ENCODE peak calls at places on chromosomes 7 and 10, in eight cellular contexts. G is HCEC 1CT; F is stimulated activated naive CD8-positive, alpha-beta T cell treated with anti-CD3 and anti-CD28 coated beads, Interleukin-15, Interleukin-2, amounts not matched to agents 100 U/mL and 50 U/mL, for 24 hours; S is immature natural killer cell; Q is activated T-helper 9 cell treated with anti-CD3 and anti-CD28 coated beads, Interleukin-2, amount 50 U/mL, for 16 hours; X is iris pigment epithelial cell; J is NCI-H82; T is stimulated activated CD8-positive, alpha-beta memory T cell treated with anti-CD3 and anti-CD28 coated beads, Interleukin-15, amount 100 ng/mL, for 24 hours. L is an unnamed sample.
A peak's percentile ranks its signal among the peaks of the same experiment; 100 is the strongest.

GRCh38 chr10:3025300-3025699 is 42.0 kb upstream of the PFKP start:
- DNase-seq in G (no peak), F (no peak), S (no peak), Q (no peak), X (no peak), J (no peak), T (no peak), L (no peak)

GRCh38 chr10:101512741-101513140 is 75.3 kb downstream of the POLL start:
- DNase-seq in G (peak; percentile 61), F (no peak), S (no peak), Q (no peak), X (peak; percentile 45), J (no peak), T (no peak), L (no peak)

GRCh38 chr10:6362879-6363278 is 160.1 kb downstream of the PFKFB3 start:
- DNase-seq in G (no peak), F (no peak), S (no peak), Q (no peak), X (no peak), J (no peak), T (no peak), L (no peak)

GRCh38 chr7:116185450-116185849 is 24.9 kb upstream of the TES start:
- DNase-seq in G (no peak), F (no peak), S (no peak), Q (no peak), X (no peak), J (no peak), T (no peak), L (no peak)

GRCh38 chr7:105972276-105972675 is 9.2 kb downstream of the CDHR3 start:
- DNase-seq in G (no peak), F (no peak), S (no peak), Q (no peak), X (no peak), J (no peak), T (no peak), L (no peak)

GRCh38 chr10:133388265-133388972 is 5.5 kb upstream of the MTG1 start:
- DNase-seq in G (no peak), F (no peak), S (no peak), Q (no peak), X (no peak), J (peak; percentile 35), T (no peak), L (no peak)

GRCh38 chr7:79548616-79549206 is 95.2 kb upstream of the MAGI2 start:
- DNase-seq in G (peak; percentile 47), F (no peak), S (no peak), Q (no peak), X (no peak), J (peak; percentile 36), T (no peak), L (no peak)

GRCh38 chr10:17273403-17273802 is 45.4 kb downstream of the VIM start:
- DNase-seq in G (peak; percentile 60), F (no peak), S (no peak), Q (no peak), X (peak; percentile 87), J (no peak), T (no peak), L (no peak)

GRCh38 chr10:58189269-58189668 is 78.4 kb downstream of the IPMK start:
- DNase-seq in G (no peak), F (no peak), S (no peak), Q (no peak), X (peak; percentile 92), J (no peak), T (no peak), L (no peak)

GRCh38 chr10:96690755-96691730 is 29.3 kb downstream of the PIK3AP1 start:
- DNase-seq in G (no peak), F (no peak), S (peak; percentile 31), Q (no peak), X (no peak), J (no peak), T (no peak), L (no peak)

GRCh38 chr10:70007116-70007820 is 45.4 kb upstream of the MACROH2A2 start:
- DNase-seq in G (no peak), F (no peak), S (no peak), Q (no peak), X (peak; percentile 17), J (no peak), T (no peak), L (no peak)